ENCODE peak calls at places on chromosome 17, in seven cellular contexts. V is tibial artery, E is right atrium auricular region, I is GM23338, A is GM06990, Y is prostate gland, T is left ventricle myocardium inferior. P is an unnamed sample.

GRCh38 chr17:8499171-8499570 is 63.5 kb downstream of the NDEL1 start:
- DNase-seq in T (no peak), A (no peak), E (no peak), Y (no peak), I (no peak), V (no peak), P (no peak)

GRCh38 chr17:41648411-41649195 is 24.2 kb upstream of the KRT17 start:
- DNase-seq in Y (peak), A (peak), I (peak), T (peak), V (peak), E (peak), P (peak)

GRCh38 chr17:82668631-82669099 is 20.4 kb upstream of the WDR45B start:
- DNase-seq in V (no peak), I (peak), T (peak), E (no peak), A (peak), Y (peak), P (no peak)

GRCh38 chr17:17141279-17141678 is 64.9 kb downstream of the PLD6 start:
- DNase-seq in T (no peak), Y (no peak), V (no peak), E (no peak), I (no peak), A (no peak), P (no peak)

GRCh38 chr17:19718613-19719364 is 2.4 kb upstream of the SLC47A2 start:
- DNase-seq in A (no peak), T (no peak), I (peak), Y (no peak), E (no peak), V (no peak), P (no peak)

GRCh38 chr17:4118095-4118743 is 24.6 kb downstream of the ZZEF1 start:
- DNase-seq in Y (no peak), E (no peak), I (no peak), V (no peak), A (no peak), T (no peak), P (no peak)

GRCh38 chr17:28524476-28525415 is 18.6 kb downstream of the FOXN1 start:
- DNase-seq in A (no peak), T (no peak), V (no peak), Y (peak), E (no peak), I (no peak), P (no peak)

GRCh38 chr17:40457369-40457768 is 14.1 kb downstream of the IGFBP4 start:
- DNase-seq in Y (no peak), I (no peak), E (no peak), T (no peak), V (no peak), A (no peak), P (no peak)

GRCh38 chr17:58300336-58300735 is 19.6 kb upstream of the MPO start:
- DNase-seq in V (peak), I (no peak), Y (no peak), T (no peak), E (no peak), A (no peak), P (no peak)

GRCh38 chr17:66975614-66976378 is 11.3 kb downstream of the CACNG4 start:
- DNase-seq in E (no peak), Y (peak), V (no peak), A (no peak), I (peak), T (peak), P (peak)

GRCh38 chr17:60435244-60436170 is 13.2 kb downstream of the CHCT1 start:
- DNase-seq in A (no peak), Y (peak), E (peak), V (peak), T (peak), I (peak), P (peak)

GRCh38 chr17:32928527-32929287 is 754 bp downstream of the TMEM98 start:
- DNase-seq in E (no peak), V (no peak), T (no peak), I (no peak), Y (no peak), A (no peak), P (no peak)

GRCh38 chr17:74043976-74044375 is 159.5 kb upstream of the RPL38 start:
- DNase-seq in I (no peak), E (no peak), V (no peak), A (no peak), T (no peak), Y (peak), P (no peak)

GRCh38 chr17:12536472-12536871 is 129.2 kb upstream of the MYOCD start:
- DNase-seq in Y (no peak), A (no peak), T (no peak), V (no peak), E (no peak), I (no peak), P (no peak)

GRCh38 chr17:7211512-7212277 is 7.9 kb downstream of the DLG4 start:
- DNase-seq in I (peak), V (no peak), A (no peak), T (peak), Y (no peak), E (no peak), P (no peak)

DNA sequence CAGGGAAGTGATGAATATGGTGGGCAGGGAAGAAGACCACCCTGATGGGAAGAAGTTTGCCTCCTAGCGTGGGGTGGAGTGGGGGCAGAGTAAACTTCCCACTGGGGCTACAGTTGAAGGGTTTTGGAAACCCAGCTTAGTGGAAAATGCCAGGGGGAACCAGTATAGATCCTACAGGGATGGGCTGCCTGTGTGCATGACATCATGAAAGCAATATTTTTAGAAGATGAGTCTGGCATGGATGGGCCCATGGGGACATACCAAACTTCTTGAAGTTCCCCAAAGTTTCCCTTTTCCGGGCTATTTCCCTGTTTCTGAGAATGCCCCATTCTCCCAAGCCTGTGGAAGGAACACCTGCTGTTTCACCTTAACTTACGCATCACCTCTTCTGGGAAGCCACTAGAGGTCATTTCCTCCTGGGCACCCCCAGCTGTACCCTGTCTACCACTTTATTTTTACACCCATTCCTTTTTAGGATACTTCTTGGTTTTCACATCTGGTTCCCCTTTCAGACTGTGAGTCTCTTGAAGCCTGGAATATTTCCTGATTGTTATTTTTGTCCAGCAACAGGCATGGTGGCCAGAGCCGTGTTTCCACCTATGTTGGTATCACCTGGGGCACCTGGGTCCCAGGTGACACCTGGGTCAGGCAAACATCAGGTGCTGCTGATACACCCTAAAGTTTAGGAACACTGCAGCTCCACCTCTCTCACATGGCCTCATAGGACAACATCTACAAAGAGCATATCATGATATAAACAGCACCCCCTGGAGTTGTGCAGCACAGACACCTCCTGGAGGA is 9.8 kb downstream of the SOCS3 start:
- DNase-seq in T (no peak), E (no peak), V (no peak), Y (no peak), A (no peak), I (no peak), P (no peak)
- TF ChIP-seq CTCF in T (no peak), E (no peak), V (no peak), Y (no peak), A (no peak), I (peak), P (no peak)

DNA sequence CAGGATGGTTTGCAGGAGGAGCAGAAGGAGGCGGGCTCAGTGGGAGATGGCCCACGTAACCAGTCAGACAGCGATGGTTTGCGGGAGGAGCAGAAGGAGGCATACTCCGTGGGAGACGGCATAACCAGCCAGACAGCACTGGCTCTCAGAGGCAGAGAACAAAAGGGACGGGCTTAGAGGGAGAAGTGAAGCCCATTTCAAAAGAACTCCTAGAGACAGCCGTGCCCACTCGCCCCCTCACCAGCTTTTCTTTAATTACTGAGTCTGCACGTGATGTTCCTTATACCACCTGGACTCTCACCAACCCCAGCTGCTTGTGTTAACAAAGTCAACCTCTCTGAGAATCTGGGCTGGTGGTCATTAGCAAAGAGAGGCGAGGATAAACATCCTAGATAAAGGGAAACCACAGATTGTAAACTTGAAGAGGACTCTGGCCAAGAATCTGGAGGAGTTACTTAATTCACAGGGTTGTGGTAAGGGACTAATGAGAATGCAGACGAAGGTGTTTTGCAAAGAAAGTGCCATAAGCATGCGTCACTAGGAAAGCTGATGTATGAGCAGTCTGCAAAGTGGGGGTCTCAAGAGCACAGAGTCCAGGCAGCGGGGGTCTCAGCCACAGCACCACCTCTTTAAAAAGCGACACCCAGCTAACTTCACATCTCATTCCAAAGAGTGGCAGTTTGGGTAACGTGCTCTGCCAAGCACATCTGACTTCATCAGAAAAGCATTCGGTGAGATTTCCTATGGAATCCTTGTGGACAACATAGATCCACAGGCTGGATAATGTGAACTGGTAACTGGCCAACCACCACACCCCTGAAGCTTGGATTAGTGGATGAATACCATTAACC is 51.7 kb downstream of the NXN start:
- DNase-seq in Y (peak), V (no peak), E (no peak), I (no peak), A (no peak), T (no peak), P (no peak)
- H3K4me3 ChIP-seq in Y (no peak), V (no peak), E (no peak), I (no peak), A (no peak), T (no peak), P (no peak)

GRCh38 chr17:14196337-14196997 is 40.2 kb downstream of the CDRT15 start:
- DNase-seq in A (no peak), T (no peak), I (peak), E (no peak), V (no peak), Y (no peak), P (no peak)
- TF ChIP-seq CTCF in A (peak), T (peak), I (no peak), E (no peak), V (no peak), Y (no peak), P (no peak)

GRCh38 chr17:48025904-48026502 is 11.6 kb downstream of the COPZ2 start:
- DNase-seq in Y (peak), A (no peak), I (peak), E (no peak), T (no peak), V (peak), P (no peak)
- H3K4me3 ChIP-seq in Y (peak), A (no peak), I (peak), E (no peak), T (peak), V (peak), P (peak)

GRCh38 chr17:29590261-29590978 is 972 bp upstream of the GIT1 start:
- DNase-seq in V (no peak), T (no peak), Y (no peak), A (peak), E (no peak), I (no peak), P (no peak)

GRCh38 chr17:29588561-29589411 is 662 bp downstream of the GIT1 start:
- DNase-seq in V (no peak), T (no peak), Y (no peak), A (peak), E (no peak), I (peak), P (no peak)

GRCh38 chr17:29590979-29591736 is 1.7 kb upstream of the GIT1 start:
- DNase-seq in T (no peak), E (no peak), Y (no peak), A (peak), I (peak), V (peak), P (no peak)

GRCh38 chr17:29588017-29588557 is 1.4 kb downstream of the GIT1 start:
- DNase-seq in E (no peak), T (no peak), I (no peak), Y (no peak), V (no peak), A (no peak), P (no peak)

DNA sequence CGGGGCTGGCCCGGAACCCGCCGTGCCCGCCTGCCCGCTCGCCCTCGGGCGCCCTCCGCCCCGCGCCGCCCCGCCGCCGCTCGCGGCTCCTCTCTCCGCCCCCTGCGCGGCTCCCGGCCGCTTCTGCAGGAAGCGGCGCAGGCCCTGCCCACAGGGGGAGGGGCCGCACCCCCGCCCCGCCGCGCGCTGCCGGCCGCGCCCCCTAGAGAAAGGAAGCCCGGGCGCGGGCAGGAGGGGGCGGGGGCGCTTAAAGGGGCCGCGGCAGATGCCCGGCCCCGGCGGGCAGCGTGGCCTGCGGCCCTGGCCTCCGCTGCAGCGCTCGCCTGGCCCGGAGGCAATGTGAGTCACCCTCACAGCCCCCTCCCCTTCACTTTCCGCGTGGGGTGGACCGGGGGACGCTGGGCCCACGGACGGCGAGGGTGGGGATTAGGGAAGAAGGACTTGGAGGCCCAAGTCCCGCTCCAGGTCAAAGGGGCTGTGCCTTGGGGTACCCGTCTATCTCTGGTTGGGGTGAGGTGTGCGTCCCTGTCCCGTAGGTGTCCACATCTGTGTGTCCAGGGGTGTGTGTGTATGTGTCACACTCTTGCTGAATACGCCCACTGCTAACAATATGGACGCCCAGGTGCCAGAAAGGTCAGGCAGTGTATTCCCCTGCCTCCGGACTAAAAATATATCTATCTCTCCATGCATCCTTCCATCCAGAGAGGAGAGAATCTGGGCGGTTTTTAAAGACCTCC is at the start of gene GIT1:
- DNase-seq in I (peak), A (peak), T (peak), E (no peak), V (peak), Y (peak), P (peak)
- TF ChIP-seq CTCF in I (peak), A (no peak), T (peak), E (peak), V (peak), Y (peak), P (no peak)

DNA sequence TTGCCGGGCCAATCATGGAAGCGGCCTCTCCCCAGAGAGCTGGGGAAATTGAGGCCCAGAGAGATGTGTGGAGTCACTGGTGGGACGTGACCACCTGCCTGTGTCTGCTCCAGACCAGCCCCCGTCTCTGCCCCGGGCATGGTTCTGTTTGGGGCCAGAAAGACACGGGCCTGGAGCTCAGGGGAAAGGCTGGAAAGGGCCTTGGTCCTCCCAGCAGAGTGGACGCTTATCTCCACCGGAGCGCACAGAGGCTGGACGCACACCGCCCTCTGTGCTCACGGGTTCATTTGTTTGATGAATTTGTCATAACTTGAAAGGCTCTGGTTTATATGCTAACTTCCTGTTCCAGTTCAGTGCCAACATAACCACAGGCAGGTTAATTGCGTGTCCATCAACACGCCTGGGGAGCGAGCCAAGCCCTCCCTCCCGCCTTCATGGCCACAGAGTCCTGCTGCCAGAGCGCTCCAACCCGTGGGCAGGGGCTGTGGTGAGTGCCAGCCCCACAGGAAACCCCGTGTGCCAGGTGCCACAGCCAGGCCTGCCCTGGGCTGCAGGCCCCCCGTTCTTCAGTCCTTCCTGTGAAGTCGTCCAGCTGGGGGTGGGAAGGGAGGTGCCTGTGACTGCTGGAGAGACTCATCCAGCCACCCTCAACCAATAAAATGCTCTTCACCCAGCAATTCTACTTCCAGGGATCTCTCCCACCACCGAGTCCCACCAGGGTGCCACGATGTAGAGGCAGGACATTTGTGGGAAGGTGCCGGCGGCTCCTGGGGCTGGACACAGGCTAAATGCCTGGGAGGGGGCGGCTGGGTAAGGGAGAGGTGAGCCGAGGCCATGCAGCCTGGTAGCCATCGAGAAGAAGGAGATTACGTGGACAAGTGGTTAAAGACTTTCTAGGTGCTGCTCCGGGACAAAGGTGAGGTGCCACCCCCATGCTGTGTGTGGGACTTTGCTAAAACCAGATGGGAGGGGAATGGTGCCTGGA is 29.4 kb upstream of the BAHCC1 start:
- DNase-seq in E (no peak), V (peak), T (no peak), I (no peak), Y (peak), A (no peak), P (no peak)
- H3K4me3 ChIP-seq in E (no peak), V (peak), T (peak), I (no peak), Y (peak), A (no peak), P (no peak)

GRCh38 chr17:45311406-45311761 is 5.4 kb downstream of the MAP3K14 start:
- DNase-seq in V (no peak), I (no peak), E (no peak), A (no peak), T (no peak), Y (no peak), P (peak)
- TF ChIP-seq CTCF in V (no peak), I (no peak), E (no peak), A (peak), T (no peak), Y (no peak), P (no peak)